ENCODE peak calls at places on chromosome 19, in nine cellular contexts. One of them, this sample, is unnamed.

GRCh38 chr19:33245948-33246728 is 20.5 kb upstream of the SLC7A10 start:
- DNase-seq in esophagus muscularis mucosa: no peak
- DNase-seq in DND-41: peak; percentile 24
- DNase-seq in activated T-cell treated with anti-CD3 and anti-CD28 coated beads for 1 hour: no peak
- DNase-seq in heart right ventricle: peak; percentile 50
- DNase-seq in aorta: peak; percentile 44
- DNase-seq in astrocyte of the hippocampus: no peak
- DNase-seq in AG09309: no peak
- DNase-seq in activated CD8-positive, alpha-beta memory T cell treated with anti-CD3 and anti-CD28 coated beads, Interleukin-2, amount 50 U/mL, for 48 hours: no peak
- DNase-seq in this sample: no peak

GRCh38 chr19:30367421-30367820 is 4.8 kb upstream of the ZNF536 start:
- DNase-seq in esophagus muscularis mucosa: no peak
- DNase-seq in DND-41: no peak
- DNase-seq in activated T-cell treated with anti-CD3 and anti-CD28 coated beads for 1 hour: no peak
- DNase-seq in heart right ventricle: no peak
- DNase-seq in aorta: no peak
- DNase-seq in astrocyte of the hippocampus: no peak
- DNase-seq in AG09309: no peak
- DNase-seq in activated CD8-positive, alpha-beta memory T cell treated with anti-CD3 and anti-CD28 coated beads, Interleukin-2, amount 50 U/mL, for 48 hours: no peak
- DNase-seq in this sample: no peak

GRCh38 chr19:14979498-14980255 is at the start of gene SLC1A6:
- DNase-seq in esophagus muscularis mucosa: no peak
- DNase-seq in DND-41: no peak
- DNase-seq in activated T-cell treated with anti-CD3 and anti-CD28 coated beads for 1 hour: no peak
- DNase-seq in heart right ventricle: no peak
- DNase-seq in aorta: no peak
- DNase-seq in astrocyte of the hippocampus: peak; percentile 25
- DNase-seq in AG09309: no peak
- DNase-seq in activated CD8-positive, alpha-beta memory T cell treated with anti-CD3 and anti-CD28 coated beads, Interleukin-2, amount 50 U/mL, for 48 hours: peak; percentile 51
- DNase-seq in this sample: no peak

GRCh38 chr19:16369664-16370576 is 45.3 kb downstream of the KLF2 start:
- DNase-seq in esophagus muscularis mucosa: no peak
- DNase-seq in DND-41: peak; percentile 38
- DNase-seq in activated T-cell treated with anti-CD3 and anti-CD28 coated beads for 1 hour: peak; percentile 47
- DNase-seq in heart right ventricle: no peak
- DNase-seq in aorta: peak; percentile 43
- DNase-seq in astrocyte of the hippocampus: no peak
- DNase-seq in AG09309: no peak
- DNase-seq in activated CD8-positive, alpha-beta memory T cell treated with anti-CD3 and anti-CD28 coated beads, Interleukin-2, amount 50 U/mL, for 48 hours: peak; percentile 55
- DNase-seq in this sample: no peak

GRCh38 chr19:17448190-17448967 is at the start of gene TMEM221:
- DNase-seq in esophagus muscularis mucosa: no peak
- DNase-seq in DND-41: no peak
- DNase-seq in activated T-cell treated with anti-CD3 and anti-CD28 coated beads for 1 hour: peak; percentile 42
- DNase-seq in heart right ventricle: peak; percentile 61
- DNase-seq in aorta: peak; percentile 69
- DNase-seq in astrocyte of the hippocampus: peak; percentile 66
- DNase-seq in AG09309: no peak
- DNase-seq in activated CD8-positive, alpha-beta memory T cell treated with anti-CD3 and anti-CD28 coated beads, Interleukin-2, amount 50 U/mL, for 48 hours: peak; percentile 80
- DNase-seq in this sample: no peak

GRCh38 chr19:51098366-51099069 is 9.7 kb downstream of the CTU1 start:
- DNase-seq in esophagus muscularis mucosa: no peak
- DNase-seq in DND-41: no peak
- DNase-seq in activated T-cell treated with anti-CD3 and anti-CD28 coated beads for 1 hour: no peak
- DNase-seq in heart right ventricle: peak; percentile 68
- DNase-seq in aorta: peak; percentile 65
- DNase-seq in astrocyte of the hippocampus: peak; percentile 57
- DNase-seq in AG09309: no peak
- DNase-seq in activated CD8-positive, alpha-beta memory T cell treated with anti-CD3 and anti-CD28 coated beads, Interleukin-2, amount 50 U/mL, for 48 hours: no peak
- DNase-seq in this sample: peak; percentile 42

GRCh38 chr19:15241259-15241658 is 9.0 kb upstream of the EPHX3 start:
- DNase-seq in esophagus muscularis mucosa: no peak
- DNase-seq in DND-41: no peak
- DNase-seq in activated T-cell treated with anti-CD3 and anti-CD28 coated beads for 1 hour: no peak
- DNase-seq in heart right ventricle: no peak
- DNase-seq in aorta: no peak
- DNase-seq in astrocyte of the hippocampus: no peak
- DNase-seq in AG09309: no peak
- DNase-seq in activated CD8-positive, alpha-beta memory T cell treated with anti-CD3 and anti-CD28 coated beads, Interleukin-2, amount 50 U/mL, for 48 hours: no peak
- DNase-seq in this sample: no peak

GRCh38 chr19:16871870-16872269 is 16.9 kb upstream of the F2RL3 start:
- DNase-seq in esophagus muscularis mucosa: no peak
- DNase-seq in DND-41: no peak
- DNase-seq in activated T-cell treated with anti-CD3 and anti-CD28 coated beads for 1 hour: no peak
- DNase-seq in heart right ventricle: no peak
- DNase-seq in aorta: no peak
- DNase-seq in astrocyte of the hippocampus: no peak
- DNase-seq in AG09309: no peak
- DNase-seq in activated CD8-positive, alpha-beta memory T cell treated with anti-CD3 and anti-CD28 coated beads, Interleukin-2, amount 50 U/mL, for 48 hours: no peak
- DNase-seq in this sample: no peak

GRCh38 chr19:52039169-52039568 is 9.5 kb downstream of the ZNF432 start:
- DNase-seq in esophagus muscularis mucosa: no peak
- DNase-seq in DND-41: no peak
- DNase-seq in activated T-cell treated with anti-CD3 and anti-CD28 coated beads for 1 hour: no peak
- DNase-seq in heart right ventricle: no peak
- DNase-seq in aorta: no peak
- DNase-seq in astrocyte of the hippocampus: no peak
- DNase-seq in AG09309: no peak
- DNase-seq in activated CD8-positive, alpha-beta memory T cell treated with anti-CD3 and anti-CD28 coated beads, Interleukin-2, amount 50 U/mL, for 48 hours: no peak
- DNase-seq in this sample: no peak

GRCh38 chr19:16571283-16571682 is 932 bp downstream of the SLC35E1 start:
- DNase-seq in esophagus muscularis mucosa: no peak
- DNase-seq in DND-41: no peak
- DNase-seq in activated T-cell treated with anti-CD3 and anti-CD28 coated beads for 1 hour: no peak
- DNase-seq in heart right ventricle: no peak
- DNase-seq in aorta: no peak
- DNase-seq in astrocyte of the hippocampus: peak; percentile 51
- DNase-seq in AG09309: no peak
- DNase-seq in activated CD8-positive, alpha-beta memory T cell treated with anti-CD3 and anti-CD28 coated beads, Interleukin-2, amount 50 U/mL, for 48 hours: no peak
- DNase-seq in this sample: no peak

GRCh38 chr19:29275266-29275665 is 62.3 kb upstream of the UQCRFS1 start:
- DNase-seq in esophagus muscularis mucosa: no peak
- DNase-seq in DND-41: no peak
- DNase-seq in activated T-cell treated with anti-CD3 and anti-CD28 coated beads for 1 hour: no peak
- DNase-seq in heart right ventricle: no peak
- DNase-seq in aorta: no peak
- DNase-seq in astrocyte of the hippocampus: no peak
- DNase-seq in AG09309: no peak
- DNase-seq in activated CD8-positive, alpha-beta memory T cell treated with anti-CD3 and anti-CD28 coated beads, Interleukin-2, amount 50 U/mL, for 48 hours: peak; percentile 15
- DNase-seq in this sample: no peak

GRCh38 chr19:13938361-13939027 is at the start of gene PODNL1:
- DNase-seq in esophagus muscularis mucosa: no peak
- DNase-seq in DND-41: no peak
- DNase-seq in activated T-cell treated with anti-CD3 and anti-CD28 coated beads for 1 hour: no peak
- DNase-seq in heart right ventricle: no peak
- DNase-seq in aorta: peak; percentile 72
- DNase-seq in astrocyte of the hippocampus: peak; percentile 93
- DNase-seq in AG09309: peak; percentile 51
- DNase-seq in activated CD8-positive, alpha-beta memory T cell treated with anti-CD3 and anti-CD28 coated beads, Interleukin-2, amount 50 U/mL, for 48 hours: no peak
- DNase-seq in this sample: no peak

GRCh38 chr19:17765069-17765618 is 13.9 kb downstream of the FCHO1 start:
- DNase-seq in esophagus muscularis mucosa: no peak
- DNase-seq in DND-41: no peak
- DNase-seq in activated T-cell treated with anti-CD3 and anti-CD28 coated beads for 1 hour: no peak
- DNase-seq in heart right ventricle: peak; percentile 47
- DNase-seq in aorta: peak; percentile 83
- DNase-seq in astrocyte of the hippocampus: no peak
- DNase-seq in AG09309: no peak
- DNase-seq in activated CD8-positive, alpha-beta memory T cell treated with anti-CD3 and anti-CD28 coated beads, Interleukin-2, amount 50 U/mL, for 48 hours: no peak
- DNase-seq in this sample: peak; percentile 53

GRCh38 chr19:35013047-35013819 is 13.1 kb downstream of the GRAMD1A start:
- DNase-seq in esophagus muscularis mucosa: peak; percentile 96
- DNase-seq in DND-41: peak; percentile 77
- DNase-seq in activated T-cell treated with anti-CD3 and anti-CD28 coated beads for 1 hour: peak; percentile 73
- DNase-seq in heart right ventricle: peak; percentile 81
- DNase-seq in aorta: peak; percentile 84
- DNase-seq in astrocyte of the hippocampus: peak; percentile 86
- DNase-seq in AG09309: no peak
- DNase-seq in activated CD8-positive, alpha-beta memory T cell treated with anti-CD3 and anti-CD28 coated beads, Interleukin-2, amount 50 U/mL, for 48 hours: peak; percentile 94
- DNase-seq in this sample: peak; percentile 70

GRCh38 chr19:33804021-33804799 is 7.5 kb downstream of the KCTD15 start:
- DNase-seq in esophagus muscularis mucosa: no peak
- DNase-seq in DND-41: no peak
- DNase-seq in activated T-cell treated with anti-CD3 and anti-CD28 coated beads for 1 hour: no peak
- DNase-seq in heart right ventricle: peak; percentile 63
- DNase-seq in aorta: peak; percentile 82
- DNase-seq in astrocyte of the hippocampus: peak; percentile 81
- DNase-seq in AG09309: no peak
- DNase-seq in activated CD8-positive, alpha-beta memory T cell treated with anti-CD3 and anti-CD28 coated beads, Interleukin-2, amount 50 U/mL, for 48 hours: no peak
- DNase-seq in this sample: peak; percentile 96

GRCh38 chr19:15448778-15449619 is 757 bp downstream of the WIZ start:
- DNase-seq in esophagus muscularis mucosa: no peak
- DNase-seq in DND-41: peak; percentile 17
- DNase-seq in activated T-cell treated with anti-CD3 and anti-CD28 coated beads for 1 hour: no peak
- DNase-seq in heart right ventricle: peak; percentile 29
- DNase-seq in aorta: no peak
- DNase-seq in astrocyte of the hippocampus: no peak
- DNase-seq in AG09309: no peak
- DNase-seq in activated CD8-positive, alpha-beta memory T cell treated with anti-CD3 and anti-CD28 coated beads, Interleukin-2, amount 50 U/mL, for 48 hours: no peak
- DNase-seq in this sample: no peak

GRCh38 chr19:44278181-44278690 is 18.6 kb downstream of the ZNF233 start:
- DNase-seq in esophagus muscularis mucosa: no peak
- DNase-seq in DND-41: no peak
- DNase-seq in activated T-cell treated with anti-CD3 and anti-CD28 coated beads for 1 hour: no peak
- DNase-seq in heart right ventricle: no peak
- DNase-seq in aorta: no peak
- DNase-seq in astrocyte of the hippocampus: no peak
- DNase-seq in AG09309: peak; percentile 23
- DNase-seq in activated CD8-positive, alpha-beta memory T cell treated with anti-CD3 and anti-CD28 coated beads, Interleukin-2, amount 50 U/mL, for 48 hours: no peak
- DNase-seq in this sample: no peak

GRCh38 chr19:35240322-35240721 is 8.5 kb upstream of the LSR start:
- DNase-seq in esophagus muscularis mucosa: peak; percentile 21
- DNase-seq in DND-41: no peak
- DNase-seq in activated T-cell treated with anti-CD3 and anti-CD28 coated beads for 1 hour: no peak
- DNase-seq in heart right ventricle: no peak
- DNase-seq in aorta: no peak
- DNase-seq in astrocyte of the hippocampus: no peak
- DNase-seq in AG09309: no peak
- DNase-seq in activated CD8-positive, alpha-beta memory T cell treated with anti-CD3 and anti-CD28 coated beads, Interleukin-2, amount 50 U/mL, for 48 hours: peak; percentile 42
- DNase-seq in this sample: no peak

GRCh38 chr19:4456843-4457653 is 546 bp downstream of the UBXN6 start:
- DNase-seq in esophagus muscularis mucosa: no peak
- DNase-seq in DND-41: peak; percentile 68
- DNase-seq in activated T-cell treated with anti-CD3 and anti-CD28 coated beads for 1 hour: peak; percentile 42
- DNase-seq in heart right ventricle: peak; percentile 51
- DNase-seq in aorta: peak; percentile 72
- DNase-seq in astrocyte of the hippocampus: peak; percentile 81
- DNase-seq in AG09309: no peak
- DNase-seq in activated CD8-positive, alpha-beta memory T cell treated with anti-CD3 and anti-CD28 coated beads, Interleukin-2, amount 50 U/mL, for 48 hours: peak; percentile 66
- DNase-seq in this sample: no peak

GRCh38 chr19:4547303-4548237 is 7.7 kb upstream of the LRG1 start:
- DNase-seq in esophagus muscularis mucosa: no peak
- DNase-seq in DND-41: peak; percentile 34
- DNase-seq in activated T-cell treated with anti-CD3 and anti-CD28 coated beads for 1 hour: no peak
- DNase-seq in heart right ventricle: no peak
- DNase-seq in aorta: no peak
- DNase-seq in astrocyte of the hippocampus: peak; percentile 17
- DNase-seq in AG09309: no peak
- DNase-seq in activated CD8-positive, alpha-beta memory T cell treated with anti-CD3 and anti-CD28 coated beads, Interleukin-2, amount 50 U/mL, for 48 hours: no peak
- DNase-seq in this sample: peak; percentile 46

GRCh38 chr19:52949422-52949821 is 13.3 kb downstream of the ZNF816 start:
- DNase-seq in esophagus muscularis mucosa: no peak
- DNase-seq in DND-41: no peak
- DNase-seq in activated T-cell treated with anti-CD3 and anti-CD28 coated beads for 1 hour: no peak
- DNase-seq in heart right ventricle: no peak
- DNase-seq in aorta: no peak
- DNase-seq in astrocyte of the hippocampus: no peak
- DNase-seq in AG09309: no peak
- DNase-seq in activated CD8-positive, alpha-beta memory T cell treated with anti-CD3 and anti-CD28 coated beads, Interleukin-2, amount 50 U/mL, for 48 hours: no peak
- DNase-seq in this sample: no peak

GRCh38 chr19:1651548-1652394 is 644 bp downstream of the TCF3 start:
- DNase-seq in esophagus muscularis mucosa: no peak
- DNase-seq in DND-41: peak; percentile 59
- DNase-seq in activated T-cell treated with anti-CD3 and anti-CD28 coated beads for 1 hour: peak; percentile 35
- DNase-seq in heart right ventricle: peak; percentile 50
- DNase-seq in aorta: peak; percentile 67
- DNase-seq in astrocyte of the hippocampus: peak; percentile 65
- DNase-seq in AG09309: no peak
- DNase-seq in activated CD8-positive, alpha-beta memory T cell treated with anti-CD3 and anti-CD28 coated beads, Interleukin-2, amount 50 U/mL, for 48 hours: peak; percentile 72
- DNase-seq in this sample: no peak

GRCh38 chr19:18895038-18895827 is 725 bp downstream of the CERS1 start:
- DNase-seq in esophagus muscularis mucosa: no peak
- DNase-seq in DND-41: no peak
- DNase-seq in activated T-cell treated with anti-CD3 and anti-CD28 coated beads for 1 hour: no peak
- DNase-seq in heart right ventricle: no peak
- DNase-seq in aorta: no peak
- DNase-seq in astrocyte of the hippocampus: peak; percentile 70
- DNase-seq in AG09309: no peak
- DNase-seq in activated CD8-positive, alpha-beta memory T cell treated with anti-CD3 and anti-CD28 coated beads, Interleukin-2, amount 50 U/mL, for 48 hours: no peak
- DNase-seq in this sample: no peak

GRCh38 chr19:29117926-29118325 is 95.0 kb downstream of the UQCRFS1 start:
- DNase-seq in esophagus muscularis mucosa: no peak
- DNase-seq in DND-41: no peak
- DNase-seq in activated T-cell treated with anti-CD3 and anti-CD28 coated beads for 1 hour: no peak
- DNase-seq in heart right ventricle: no peak
- DNase-seq in aorta: no peak
- DNase-seq in astrocyte of the hippocampus: no peak
- DNase-seq in AG09309: no peak
- DNase-seq in activated CD8-positive, alpha-beta memory T cell treated with anti-CD3 and anti-CD28 coated beads, Interleukin-2, amount 50 U/mL, for 48 hours: no peak
- DNase-seq in this sample: no peak

GRCh38 chr19:5585461-5586299 is 17.9 kb upstream of the TINCR start:
- DNase-seq in esophagus muscularis mucosa: no peak
- DNase-seq in DND-41: peak; percentile 70
- DNase-seq in activated T-cell treated with anti-CD3 and anti-CD28 coated beads for 1 hour: peak; percentile 23
- DNase-seq in heart right ventricle: no peak
- DNase-seq in aorta: peak; percentile 59
- DNase-seq in astrocyte of the hippocampus: peak; percentile 56
- DNase-seq in AG09309: no peak
- DNase-seq in activated CD8-positive, alpha-beta memory T cell treated with anti-CD3 and anti-CD28 coated beads, Interleukin-2, amount 50 U/mL, for 48 hours: peak; percentile 68
- DNase-seq in this sample: no peak

GRCh38 chr19:1856345-1856697 is 7.1 kb downstream of the KLF16 start:
- DNase-seq in esophagus muscularis mucosa: no peak
- DNase-seq in DND-41: no peak
- DNase-seq in activated T-cell treated with anti-CD3 and anti-CD28 coated beads for 1 hour: no peak
- DNase-seq in heart right ventricle: no peak
- DNase-seq in aorta: no peak
- DNase-seq in astrocyte of the hippocampus: no peak
- DNase-seq in AG09309: no peak
- DNase-seq in activated CD8-positive, alpha-beta memory T cell treated with anti-CD3 and anti-CD28 coated beads, Interleukin-2, amount 50 U/mL, for 48 hours: no peak
- DNase-seq in this sample: no peak

GRCh38 chr19:2048959-2049740 is 1.9 kb downstream of the MKNK2 start:
- DNase-seq in esophagus muscularis mucosa: no peak
- DNase-seq in DND-41: no peak
- DNase-seq in activated T-cell treated with anti-CD3 and anti-CD28 coated beads for 1 hour: no peak
- DNase-seq in heart right ventricle: no peak
- DNase-seq in aorta: peak; percentile 75
- DNase-seq in astrocyte of the hippocampus: peak; percentile 66
- DNase-seq in AG09309: no peak
- DNase-seq in activated CD8-positive, alpha-beta memory T cell treated with anti-CD3 and anti-CD28 coated beads, Interleukin-2, amount 50 U/mL, for 48 hours: no peak
- DNase-seq in this sample: no peak

GRCh38 chr19:52221831-52222375 is 32.1 kb downstream of the PPP2R1A start:
- DNase-seq in esophagus muscularis mucosa: no peak
- DNase-seq in DND-41: no peak
- DNase-seq in activated T-cell treated with anti-CD3 and anti-CD28 coated beads for 1 hour: no peak
- DNase-seq in heart right ventricle: no peak
- DNase-seq in aorta: no peak
- DNase-seq in astrocyte of the hippocampus: no peak
- DNase-seq in AG09309: no peak
- DNase-seq in activated CD8-positive, alpha-beta memory T cell treated with anti-CD3 and anti-CD28 coated beads, Interleukin-2, amount 50 U/mL, for 48 hours: no peak
- DNase-seq in this sample: no peak

GRCh38 chr19:17326595-17326966 is 8.1 kb downstream of the ANO8 start:
- DNase-seq in esophagus muscularis mucosa: no peak
- DNase-seq in DND-41: no peak
- DNase-seq in activated T-cell treated with anti-CD3 and anti-CD28 coated beads for 1 hour: no peak
- DNase-seq in heart right ventricle: no peak
- DNase-seq in aorta: no peak
- DNase-seq in astrocyte of the hippocampus: no peak
- DNase-seq in AG09309: no peak
- DNase-seq in activated CD8-positive, alpha-beta memory T cell treated with anti-CD3 and anti-CD28 coated beads, Interleukin-2, amount 50 U/mL, for 48 hours: no peak
- DNase-seq in this sample: no peak

GRCh38 chr19:18416778-18417249 is 2.4 kb upstream of the SSBP4 start:
- DNase-seq in esophagus muscularis mucosa: peak; percentile 96
- DNase-seq in DND-41: peak; percentile 86
- DNase-seq in activated T-cell treated with anti-CD3 and anti-CD28 coated beads for 1 hour: no peak
- DNase-seq in heart right ventricle: peak; percentile 92
- DNase-seq in aorta: peak; percentile 97
- DNase-seq in astrocyte of the hippocampus: peak; percentile 93
- DNase-seq in AG09309: no peak
- DNase-seq in activated CD8-positive, alpha-beta memory T cell treated with anti-CD3 and anti-CD28 coated beads, Interleukin-2, amount 50 U/mL, for 48 hours: peak; percentile 82
- DNase-seq in this sample: peak; percentile 85

GRCh38 chr19:41734585-41734984 is 20.7 kb upstream of the CEACAM6 start:
- DNase-seq in esophagus muscularis mucosa: no peak
- DNase-seq in DND-41: no peak
- DNase-seq in activated T-cell treated with anti-CD3 and anti-CD28 coated beads for 1 hour: no peak
- DNase-seq in heart right ventricle: no peak
- DNase-seq in aorta: no peak
- DNase-seq in astrocyte of the hippocampus: no peak
- DNase-seq in AG09309: no peak
- DNase-seq in activated CD8-positive, alpha-beta memory T cell treated with anti-CD3 and anti-CD28 coated beads, Interleukin-2, amount 50 U/mL, for 48 hours: no peak
- DNase-seq in this sample: no peak

This sample was measured in mucosa of gallbladder.